ENCODE peak calls at places on chromosomes 7 and 10, in ten cellular contexts. Z is PC-3; Y is cardiac muscle cell; A is tibial nerve; N is thoracic aorta; H is tibial artery; K is lung; C is neuronal stem cell; M is left ventricle myocardium inferior; D is naive thymus-derived CD4-positive, alpha-beta T cell. O is an unnamed sample.

GRCh38 chr10:69089638-69090599 is 2.0 kb downstream of the SRGN start:
- DNase-seq in Z (peak; percentile 63), Y (no peak), A (no peak), N (no peak), H (no peak), K (no peak), C (no peak), M (no peak), D (peak; percentile 75), O (peak; percentile 54)

GRCh38 chr7:78828317-78828716 is 625.1 kb downstream of the MAGI2 start:
- DNase-seq in Z (no peak), Y (no peak), A (no peak), N (no peak), H (no peak), K (no peak), C (no peak), M (no peak), D (no peak), O (peak; percentile 12)

GRCh38 chr10:76899490-76899889 is 738.1 kb downstream of the KCNMA1 start:
- DNase-seq in Z (no peak), Y (no peak), A (no peak), N (no peak), H (no peak), K (no peak), C (no peak), M (no peak), D (no peak), O (peak; percentile 5)

GRCh38 chr7:43119371-43120069 is 7.1 kb downstream of the HECW1 start:
- DNase-seq in Z (no peak), Y (no peak), A (no peak), N (no peak), H (no peak), K (no peak), C (no peak), M (no peak), D (no peak), O (peak; percentile 90)

GRCh38 chr7:121178869-121179497 is 149.8 kb upstream of the WNT16 start:
- DNase-seq in Z (no peak), Y (no peak), A (no peak), N (no peak), H (no peak), K (no peak), C (no peak), M (no peak), D (no peak), O (no peak)

GRCh38 chr10:100811261-100811660 is 65.9 kb downstream of the PAX2 start:
- DNase-seq in Z (no peak), Y (no peak), A (no peak), N (no peak), H (no peak), K (no peak), C (no peak), M (no peak), D (no peak), O (no peak)

GRCh38 chr7:36526720-36527548 is 137.3 kb downstream of the ANLN start:
- DNase-seq in Z (peak; percentile 88), Y (no peak), A (no peak), N (no peak), H (no peak), K (no peak), C (no peak), M (no peak), D (no peak), O (peak; percentile 69)

GRCh38 chr10:70477661-70478162 is 855 bp upstream of the PALD1 start:
- DNase-seq in Z (peak; percentile 85), Y (no peak), A (no peak), N (no peak), H (no peak), K (no peak), C (no peak), M (no peak), D (peak; percentile 78), O (peak; percentile 18)

GRCh38 chr10:3887885-3888476 is 103.0 kb upstream of the KLF6 start:
- DNase-seq in Z (peak; percentile 64), Y (no peak), A (peak; percentile 34), N (peak; percentile 68), H (peak; percentile 86), K (no peak), C (peak; percentile 41), M (no peak), D (no peak), O (peak; percentile 97)

GRCh38 chr10:3502606-3503005 is 282.4 kb downstream of the KLF6 start:
- DNase-seq in Z (peak; percentile 62), Y (no peak), A (no peak), N (no peak), H (no peak), K (no peak), C (no peak), M (no peak), D (no peak), O (no peak)

GRCh38 chr7:18040196-18040595 is 12.6 kb upstream of the PRPS1L1 start:
- DNase-seq in Z (peak; percentile 83), Y (no peak), A (no peak), N (no peak), H (no peak), K (no peak), C (no peak), M (no peak), D (no peak), O (peak; percentile 90)
- H3K27ac ChIP-seq in Z (peak overlapping the region; percentile 55), Y (no peak overlapping the region), A (no peak overlapping the region), N (no peak overlapping the region), H (no peak overlapping the region), K (no peak overlapping the region), C (no peak overlapping the region), M (no peak overlapping the region), D (no peak overlapping the region), O (peak overlapping the region; percentile 49)

GRCh38 chr7:134932707-134933370 is 53.5 kb upstream of the AGBL3 start:
- DNase-seq in Z (no peak), Y (no peak), A (no peak), N (peak; percentile 65), H (peak; percentile 91), K (no peak), C (no peak), M (peak; percentile 47), D (no peak), O (peak; percentile 37)
- H3K27ac ChIP-seq in Z (no peak overlapping the region), Y (no peak overlapping the region), A (peak overlapping the region; percentile 53), N (peak overlapping the region; percentile 89), H (peak overlapping the region; percentile 80), K (peak overlapping the region; percentile 24), C (no peak overlapping the region), M (peak overlapping the region; percentile 75), D (no peak overlapping the region), O (peak overlapping the region; percentile 54)

GRCh38 chr10:124619802-124620490 is 124.2 kb downstream of the FAM53B start:
- DNase-seq in Z (no peak), Y (no peak), A (no peak), N (no peak), H (no peak), K (no peak), C (no peak), M (no peak), D (no peak), O (no peak)

GRCh38 chr10:124619195-124619594 is 125.0 kb downstream of the FAM53B start:
- DNase-seq in Z (no peak), Y (no peak), A (no peak), N (no peak), H (no peak), K (peak; percentile 74), C (no peak), M (no peak), D (no peak), O (peak; percentile 20)

GRCh38 chr10:124616836-124617130 is 127.4 kb downstream of the FAM53B start:
- DNase-seq in Z (no peak), Y (no peak), A (no peak), N (no peak), H (no peak), K (no peak), C (no peak), M (no peak), D (no peak), O (no peak)

GRCh38 chr10:124616040-124616835 is 127.9 kb downstream of the FAM53B start:
- DNase-seq in Z (no peak), Y (no peak), A (no peak), N (no peak), H (no peak), K (no peak), C (no peak), M (no peak), D (no peak), O (no peak)

DNA sequence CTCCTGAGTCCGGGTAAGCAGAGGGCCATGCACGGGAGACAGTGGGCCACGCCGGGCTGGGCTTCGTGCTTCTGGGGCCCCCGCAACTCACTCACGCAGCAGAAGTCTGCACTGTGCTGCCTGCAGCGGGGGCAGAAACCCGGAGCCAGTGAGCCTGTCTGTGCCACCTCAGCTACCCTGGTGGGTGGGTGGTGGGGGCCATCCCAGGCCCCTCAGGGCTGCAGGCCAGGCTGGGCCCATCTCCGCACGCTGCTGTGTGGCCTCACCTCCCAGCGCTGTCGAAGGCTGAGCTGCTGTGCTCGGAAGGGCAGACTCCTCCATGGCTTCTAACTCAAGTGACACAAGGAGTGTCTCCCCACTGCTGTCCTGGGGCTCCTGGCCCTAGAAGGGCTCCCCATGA is 125.5 kb downstream of the FAM53B start:
- DNase-seq in Z (no peak), Y (no peak), A (no peak), N (no peak), H (no peak), K (no peak), C (no peak), M (no peak), D (no peak), O (no peak)
- H3K27ac ChIP-seq in Z (no peak overlapping the region), Y (no peak overlapping the region), A (peak overlapping the region; percentile 70), N (no peak overlapping the region), H (no peak overlapping the region), K (no peak overlapping the region), C (no peak overlapping the region), M (no peak overlapping the region), D (no peak overlapping the region), O (no peak overlapping the region)

GRCh38 chr10:79983286-79983909 is 34.5 kb upstream of the SFTPD start:
- DNase-seq in Z (no peak), Y (no peak), A (no peak), N (no peak), H (no peak), K (no peak), C (no peak), M (no peak), D (no peak), O (no peak)

GRCh38 chr10:79981673-79982485 is 33.0 kb upstream of the SFTPD start:
- DNase-seq in Z (peak; percentile 97), Y (peak; percentile 70), A (no peak), N (no peak), H (peak; percentile 71), K (peak; percentile 66), C (peak; percentile 36), M (peak; percentile 52), D (peak; percentile 38), O (peak; percentile 2)

GRCh38 chr10:79982861-79983260 is 34.0 kb upstream of the SFTPD start:
- DNase-seq in Z (no peak), Y (no peak), A (no peak), N (no peak), H (no peak), K (no peak), C (no peak), M (no peak), D (no peak), O (no peak)

GRCh38 chr10:79981356-79981672 is 32.4 kb upstream of the SFTPD start:
- DNase-seq in Z (no peak), Y (no peak), A (no peak), N (no peak), H (no peak), K (no peak), C (no peak), M (peak; percentile 61), D (no peak), O (no peak)

GRCh38 chr10:79982486-79982800 is 33.5 kb upstream of the SFTPD start:
- DNase-seq in Z (no peak), Y (no peak), A (no peak), N (no peak), H (no peak), K (no peak), C (no peak), M (no peak), D (no peak), O (no peak)
- H3K27ac ChIP-seq in Z (no peak overlapping the region), Y (no peak overlapping the region), A (no peak overlapping the region), N (no peak overlapping the region), H (peak overlapping the region; percentile 82), K (no peak overlapping the region), C (no peak overlapping the region), M (peak overlapping the region; percentile 86), D (no peak overlapping the region), O (no peak overlapping the region)